ENCODE peak calls at places on chromosomes 5 and 9, in six cellular contexts. R is fibroblast of gingiva; P is stimulated activated CD4-positive, alpha-beta T cell treated with anti-CD3 and anti-CD28 coated beads, Interleukin-1b, Interleukin-23, amount 100 ng/mL, for 48 hours; J is fibroblast of lung; L is HFF-Myc; K is NCI-H1436. Y is an unnamed sample.

GRCh38 chr9:91966503-91966902 is 16.5 kb upstream of the ROR2 start:
- DNase-seq in R (no peak), P (no peak), J (no peak), L (no peak), K (no peak), Y (no peak)

GRCh38 chr5:59593608-59594007 is 299.9 kb downstream of the PDE4D start:
- DNase-seq in R (no peak), P (no peak), J (no peak), L (no peak), K (no peak), Y (no peak)

GRCh38 chr5:74310386-74310785 is 330.1 kb downstream of the ENC1 start:
- DNase-seq in R (no peak), P (no peak), J (no peak), L (no peak), K (no peak), Y (no peak)

GRCh38 chr5:86008293-86008692 is 609.4 kb upstream of the COX7C start:
- DNase-seq in R (no peak), P (no peak), J (no peak), L (no peak), K (no peak), Y (no peak)

GRCh38 chr5:150608991-150609390 is 31.5 kb upstream of the SYNPO start:
- DNase-seq in R (no peak), P (no peak), J (no peak), L (no peak), K (no peak), Y (no peak)

GRCh38 chr9:89635007-89635742 is 30.4 kb downstream of the GADD45G start:
- DNase-seq in R (peak), P (no peak), J (peak), L (no peak), K (peak), Y (no peak)

GRCh38 chr5:124393564-124394379 is 352.7 kb downstream of the ZNF608 start:
- DNase-seq in R (no peak), P (no peak), J (no peak), L (no peak), K (no peak), Y (no peak)

GRCh38 chr9:108056083-108056804 is 566.7 kb upstream of the KLF4 start:
- DNase-seq in R (peak), P (no peak), J (peak), L (no peak), K (no peak), Y (no peak)

GRCh38 chr9:87178353-87178752 is 231.0 kb upstream of the GAS1 start:
- DNase-seq in R (peak), P (no peak), J (no peak), L (no peak), K (no peak), Y (no peak)

GRCh38 chr9:27817747-27818146 is 244.5 kb upstream of the C9orf72 start:
- DNase-seq in R (no peak), P (no peak), J (no peak), L (no peak), K (no peak), Y (no peak)

GRCh38 chr9:21993893-21994525 is at the start of gene CDKN2A:
- DNase-seq in R (peak), P (no peak), J (no peak), L (no peak), K (peak), Y (peak)

GRCh38 chr9:36764364-36765076 is 191.8 kb downstream of the MELK start:
- DNase-seq in R (no peak), P (no peak), J (no peak), L (no peak), K (peak), Y (no peak)

GRCh38 chr9:27367175-27367798 is 70.3 kb upstream of the EQTN start:
- DNase-seq in R (no peak), P (no peak), J (no peak), L (no peak), K (no peak), Y (no peak)

Y was measured in activated CD8-positive, alpha-beta T cell treated with anti-CD3 and anti-CD28 coated beads for 36 hours.